ENCODE peak calls at places on chromosome 16, in six cellular contexts. One of them, this sample, is unnamed.

GRCh38 chr16:85281181-85281580 is 168.9 kb upstream of the CIBAR2 start:
- DNase-seq in SK-N-SH: no peak
- DNase-seq in HepG2: no peak
- DNase-seq in endothelial cell of umbilical vein: no peak
- DNase-seq in HCT116: no peak
- DNase-seq in GM12878: no peak
- DNase-seq in this sample: no peak

GRCh38 chr16:8845699-8846298 is 23.0 kb downstream of the CARHSP1 start:
- DNase-seq in SK-N-SH: peak; percentile 7
- DNase-seq in HepG2: no peak
- DNase-seq in endothelial cell of umbilical vein: no peak
- DNase-seq in HCT116: no peak
- DNase-seq in GM12878: no peak
- DNase-seq in this sample: no peak

GRCh38 chr16:16907089-16907488 is 528.1 kb downstream of the NPIPA7 start:
- DNase-seq in SK-N-SH: no peak
- DNase-seq in HepG2: no peak
- DNase-seq in endothelial cell of umbilical vein: no peak
- DNase-seq in HCT116: no peak
- DNase-seq in GM12878: no peak
- DNase-seq in this sample: no peak

GRCh38 chr16:79007614-79008013 is 592.9 kb downstream of the MAF start:
- DNase-seq in SK-N-SH: no peak
- DNase-seq in HepG2: no peak
- DNase-seq in endothelial cell of umbilical vein: no peak
- DNase-seq in HCT116: no peak
- DNase-seq in GM12878: no peak
- DNase-seq in this sample: no peak

GRCh38 chr16:64122177-64122576 is 999.7 kb downstream of the CDH11 start:
- DNase-seq in SK-N-SH: no peak
- DNase-seq in HepG2: no peak
- DNase-seq in endothelial cell of umbilical vein: peak; percentile 44
- DNase-seq in HCT116: no peak
- DNase-seq in GM12878: no peak
- DNase-seq in this sample: no peak

GRCh38 chr16:11801481-11802021 is 4.5 kb upstream of the ZC3H7A start:
- DNase-seq in SK-N-SH: no peak
- DNase-seq in HepG2: no peak
- DNase-seq in endothelial cell of umbilical vein: no peak
- DNase-seq in HCT116: no peak
- DNase-seq in GM12878: no peak
- DNase-seq in this sample: no peak

GRCh38 chr16:58020628-58021521 is 4.7 kb upstream of the MMP15 start:
- DNase-seq in SK-N-SH: peak; percentile 70
- DNase-seq in HepG2: peak; percentile 50
- DNase-seq in endothelial cell of umbilical vein: peak; percentile 61
- DNase-seq in HCT116: no peak
- DNase-seq in GM12878: no peak
- DNase-seq in this sample: no peak

GRCh38 chr16:85663891-85664321 is 24.8 kb downstream of the GINS2 start:
- DNase-seq in SK-N-SH: no peak
- DNase-seq in HepG2: no peak
- DNase-seq in endothelial cell of umbilical vein: no peak
- DNase-seq in HCT116: no peak
- DNase-seq in GM12878: no peak
- DNase-seq in this sample: no peak

GRCh38 chr16:4697867-4698291 is 4.5 kb downstream of the NUDT16L1 start:
- DNase-seq in SK-N-SH: no peak
- DNase-seq in HepG2: no peak
- DNase-seq in endothelial cell of umbilical vein: no peak
- DNase-seq in HCT116: no peak
- DNase-seq in GM12878: no peak
- DNase-seq in this sample: no peak

GRCh38 chr16:68311316-68311620 is 449 bp downstream of the PRMT7 start:
- DNase-seq in SK-N-SH: no peak
- DNase-seq in HepG2: peak; percentile 46
- DNase-seq in endothelial cell of umbilical vein: no peak
- DNase-seq in HCT116: no peak
- DNase-seq in GM12878: no peak
- DNase-seq in this sample: no peak

GRCh38 chr16:68309798-68310197 is 948 bp downstream of the SLC7A6OS start:
- DNase-seq in SK-N-SH: no peak
- DNase-seq in HepG2: no peak
- DNase-seq in endothelial cell of umbilical vein: no peak
- DNase-seq in HCT116: no peak
- DNase-seq in GM12878: no peak
- DNase-seq in this sample: no peak

GRCh38 chr16:68313116-68313515 is 2.3 kb downstream of the PRMT7 start:
- DNase-seq in SK-N-SH: no peak
- DNase-seq in HepG2: no peak
- DNase-seq in endothelial cell of umbilical vein: no peak
- DNase-seq in HCT116: no peak
- DNase-seq in GM12878: no peak
- DNase-seq in this sample: no peak

GRCh38 chr16:68306633-68307032 is 4.1 kb downstream of the SLC7A6OS start:
- DNase-seq in SK-N-SH: no peak
- DNase-seq in HepG2: no peak
- DNase-seq in endothelial cell of umbilical vein: no peak
- DNase-seq in HCT116: no peak
- DNase-seq in GM12878: no peak
- DNase-seq in this sample: no peak

DNA sequence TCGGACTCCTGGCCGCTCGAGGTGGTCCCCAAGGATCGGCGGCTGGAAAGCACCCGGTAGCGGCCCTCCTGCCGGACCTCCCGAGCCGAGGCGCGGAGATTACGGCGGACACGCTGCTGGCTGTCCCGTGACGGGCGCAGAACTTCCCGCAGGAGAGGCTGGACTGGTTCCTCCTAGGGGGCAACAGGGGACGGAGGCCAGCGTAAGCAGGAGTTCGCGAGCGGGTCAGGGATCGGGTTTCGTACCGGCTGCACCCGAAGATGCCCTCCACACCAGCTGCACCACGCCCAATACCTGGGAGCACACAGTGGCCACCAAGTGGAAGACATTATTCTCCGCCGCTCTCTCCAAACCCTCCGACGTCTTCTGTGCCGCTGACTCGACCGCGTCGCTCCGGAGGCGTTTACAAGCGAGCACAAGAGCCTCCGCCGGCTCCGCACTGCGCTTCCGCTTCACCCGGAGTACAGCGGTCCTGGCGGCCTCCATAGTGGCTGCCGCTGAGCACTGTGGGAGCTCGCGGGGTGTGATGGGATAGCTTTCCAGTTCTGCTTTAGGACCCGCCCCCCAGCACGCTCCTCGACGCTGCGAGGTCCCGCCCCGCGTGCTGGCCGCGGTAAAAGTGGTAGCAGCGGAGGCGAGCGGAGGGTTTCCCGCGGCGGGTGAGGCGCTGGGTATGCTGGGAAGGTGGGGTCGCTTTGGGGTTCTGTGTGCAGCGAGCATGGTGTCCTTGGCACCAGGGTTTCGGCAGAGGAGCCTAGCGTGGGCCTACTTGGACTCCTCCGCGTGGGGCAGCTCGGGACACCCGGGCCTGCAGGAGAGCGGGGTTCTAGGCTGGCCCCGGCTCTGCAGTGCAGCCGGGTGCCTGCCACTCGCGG is at the start of the genes PRMT7 and SLC7A6OS:
- DNase-seq in SK-N-SH: peak; percentile 98
- DNase-seq in HepG2: peak; percentile 90
- DNase-seq in endothelial cell of umbilical vein: peak; percentile 95
- DNase-seq in HCT116: peak; percentile 74
- DNase-seq in GM12878: peak; percentile 65
- DNase-seq in this sample: no peak
- TF ChIP-seq POLR2AphosphoS5 in SK-N-SH: peak; percentile 97
- TF ChIP-seq POLR2AphosphoS5 in HepG2: peak; percentile 97
- TF ChIP-seq POLR2AphosphoS5 in endothelial cell of umbilical vein: peak; percentile 85
- TF ChIP-seq POLR2AphosphoS5 in HCT116: peak; percentile 94
- TF ChIP-seq POLR2AphosphoS5 in GM12878: peak; percentile 95
- TF ChIP-seq POLR2AphosphoS5 in this sample: peak; percentile 90

DNA sequence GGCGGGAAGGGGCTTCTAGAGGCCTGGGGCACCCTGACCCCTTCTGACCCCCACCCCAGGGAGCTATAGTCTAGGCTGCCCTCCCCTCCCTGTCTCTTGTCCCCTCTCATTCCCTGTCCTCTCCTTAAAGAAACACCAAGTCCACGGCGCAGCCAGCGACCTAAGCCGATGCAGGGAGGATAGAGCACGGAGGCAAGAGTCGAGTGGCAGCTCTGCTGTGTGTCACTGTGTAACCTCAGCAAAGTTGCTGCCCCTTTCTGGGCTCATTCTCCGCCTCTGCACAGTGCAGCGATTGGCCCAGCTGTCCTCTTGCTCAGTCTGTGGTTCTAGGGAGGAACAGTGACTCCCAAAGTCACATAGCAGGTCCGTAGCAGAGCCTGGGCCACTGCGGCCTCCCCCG is 36.5 kb upstream of the SBK1 start:
- DNase-seq in SK-N-SH: no peak
- DNase-seq in HepG2: no peak
- DNase-seq in endothelial cell of umbilical vein: no peak
- DNase-seq in HCT116: no peak
- DNase-seq in GM12878: no peak
- DNase-seq in this sample: no peak
- H3K4me3 ChIP-seq in SK-N-SH: no peak overlapping the region
- H3K4me3 ChIP-seq in HepG2: no peak overlapping the region
- H3K4me3 ChIP-seq in endothelial cell of umbilical vein: no peak overlapping the region
- H3K4me3 ChIP-seq in HCT116: no peak overlapping the region
- H3K4me3 ChIP-seq in GM12878: no peak overlapping the region
- H3K4me3 ChIP-seq in this sample: no peak overlapping the region

GRCh38 chr16:3190949-3191353 is 2.9 kb downstream of the OR1F1 start:
- DNase-seq in SK-N-SH: no peak
- DNase-seq in HepG2: peak; percentile 16
- DNase-seq in endothelial cell of umbilical vein: peak; percentile 19
- DNase-seq in HCT116: no peak
- DNase-seq in GM12878: no peak
- DNase-seq in this sample: no peak
- H3K9ac ChIP-seq in SK-N-SH: no peak overlapping the region
- H3K9ac ChIP-seq in HepG2: peak overlapping the region; percentile 49
- H3K9ac ChIP-seq in endothelial cell of umbilical vein: no peak overlapping the region
- H3K9ac ChIP-seq in HCT116: no peak overlapping the region
- H3K9ac ChIP-seq in GM12878: no peak overlapping the region
- H3K9ac ChIP-seq in this sample: peak overlapping the region; percentile 34

GRCh38 chr16:56268799-56269198 is 77.5 kb downstream of the GNAO1 start:
- DNase-seq in SK-N-SH: no peak
- DNase-seq in HepG2: no peak
- DNase-seq in endothelial cell of umbilical vein: no peak
- DNase-seq in HCT116: no peak
- DNase-seq in GM12878: no peak
- DNase-seq in this sample: no peak

GRCh38 chr16:56270828-56271227 is 79.5 kb downstream of the GNAO1 start:
- DNase-seq in SK-N-SH: no peak
- DNase-seq in HepG2: no peak
- DNase-seq in endothelial cell of umbilical vein: no peak
- DNase-seq in HCT116: no peak
- DNase-seq in GM12878: no peak
- DNase-seq in this sample: no peak

GRCh38 chr16:56269276-56269675 is 78.0 kb downstream of the GNAO1 start:
- DNase-seq in SK-N-SH: no peak
- DNase-seq in HepG2: no peak
- DNase-seq in endothelial cell of umbilical vein: no peak
- DNase-seq in HCT116: no peak
- DNase-seq in GM12878: no peak
- DNase-seq in this sample: no peak

GRCh38 chr16:56267888-56268287 is 76.6 kb downstream of the GNAO1 start:
- DNase-seq in SK-N-SH: no peak
- DNase-seq in HepG2: no peak
- DNase-seq in endothelial cell of umbilical vein: no peak
- DNase-seq in HCT116: no peak
- DNase-seq in GM12878: no peak
- DNase-seq in this sample: no peak

DNA sequence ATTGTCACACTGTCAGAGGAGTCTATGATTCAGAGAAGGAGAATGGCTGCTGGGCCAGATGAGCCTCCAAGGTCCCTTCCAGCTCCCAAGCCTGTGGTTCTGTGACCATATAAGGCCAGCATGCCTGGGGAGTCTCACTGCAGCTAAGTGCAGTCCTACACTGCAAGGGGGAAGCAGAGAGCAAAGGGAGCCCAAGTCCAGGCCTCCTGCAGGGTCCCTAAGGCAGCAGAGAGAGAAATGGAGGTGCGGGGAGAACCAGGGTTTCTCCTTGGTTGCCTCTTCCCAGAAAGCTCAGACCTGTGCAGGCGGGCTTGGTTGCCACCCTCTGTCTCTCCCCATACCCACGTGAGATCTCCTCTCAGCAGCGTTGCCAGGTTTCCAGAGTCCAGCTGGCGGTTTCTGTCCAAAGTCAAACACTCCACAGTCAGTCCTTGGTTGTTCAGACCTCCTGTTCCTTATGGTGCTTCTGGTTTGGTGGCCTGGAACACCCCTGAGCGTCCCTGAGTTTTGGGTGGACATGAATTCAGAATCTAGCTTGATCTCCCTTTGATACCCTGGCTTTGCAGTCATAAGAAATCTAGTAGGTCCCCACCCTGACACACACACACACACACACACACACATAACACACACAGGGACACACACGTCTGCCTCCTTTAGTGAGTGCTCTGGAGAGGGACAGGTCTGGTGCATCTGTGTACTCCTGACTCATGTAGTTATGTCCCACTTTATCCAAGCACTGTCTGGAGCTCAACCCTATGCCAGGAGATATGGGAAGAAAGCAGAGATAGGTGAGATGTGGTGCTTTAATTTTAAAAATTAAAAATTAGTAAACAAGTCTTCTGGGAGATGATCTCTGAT is 78.8 kb downstream of the GNAO1 start:
- DNase-seq in SK-N-SH: no peak
- DNase-seq in HepG2: peak; percentile 52
- DNase-seq in endothelial cell of umbilical vein: no peak
- DNase-seq in HCT116: no peak
- DNase-seq in GM12878: no peak
- DNase-seq in this sample: no peak
- TF ChIP-seq POLR2AphosphoS5 in SK-N-SH: no peak
- TF ChIP-seq POLR2AphosphoS5 in HepG2: no peak
- TF ChIP-seq POLR2AphosphoS5 in endothelial cell of umbilical vein: no peak
- TF ChIP-seq POLR2AphosphoS5 in HCT116: no peak
- TF ChIP-seq POLR2AphosphoS5 in GM12878: no peak
- TF ChIP-seq POLR2AphosphoS5 in this sample: no peak

GRCh38 chr16:23836078-23836403 is 258 bp downstream of the PRKCB start:
- DNase-seq in SK-N-SH: no peak
- DNase-seq in HepG2: no peak
- DNase-seq in endothelial cell of umbilical vein: no peak
- DNase-seq in HCT116: no peak
- DNase-seq in GM12878: no peak
- DNase-seq in this sample: no peak
- H3K4me3 ChIP-seq in SK-N-SH: peak overlapping the region; percentile 14
- H3K4me3 ChIP-seq in HepG2: no peak overlapping the region
- H3K4me3 ChIP-seq in endothelial cell of umbilical vein: no peak overlapping the region
- H3K4me3 ChIP-seq in HCT116: no peak overlapping the region
- H3K4me3 ChIP-seq in GM12878: peak overlapping the region; percentile 97
- H3K4me3 ChIP-seq in this sample: peak overlapping the region; percentile 90

This sample was measured in SK-N-MC.